ENCODE peak calls at places on chromosomes 7 and 10, in five cellular contexts. C is endothelial cell, A is glutamatergic neuron, X is NB4, V is brain microvascular endothelial cell. J is an unnamed sample.

GRCh38 chr7:31696270-31696669 is 9.3 kb downstream of the PPP1R17 start:
- DNase-seq in C (no peak), A (no peak), X (no peak), V (no peak), J (no peak)

GRCh38 chr10:44937201-44938005 is 22.2 kb upstream of the RASSF4 start:
- DNase-seq in C (no peak), A (no peak), X (peak), V (no peak), J (no peak)

GRCh38 chr7:88664630-88665233 is 94.8 kb upstream of the ZNF804B start:
- DNase-seq in C (no peak), A (no peak), X (no peak), V (peak), J (no peak)

GRCh38 chr7:2821161-2821841 is 22.8 kb downstream of the GNA12 start:
- DNase-seq in C (no peak), A (no peak), X (peak), V (no peak), J (no peak)

GRCh38 chr10:56805022-56805421 is 444.0 kb upstream of the ZWINT start:
- DNase-seq in C (no peak), A (no peak), X (no peak), V (no peak), J (no peak)

GRCh38 chr7:64078699-64078994 is 33.4 kb downstream of the ZNF727 start:
- DNase-seq in C (no peak), A (no peak), X (no peak), V (no peak), J (no peak)

GRCh38 chr10:19704544-19704943 is 111.7 kb upstream of the PLXDC2 start:
- DNase-seq in C (no peak), A (no peak), X (no peak), V (peak), J (no peak)

GRCh38 chr10:98295401-98295811 is 27.4 kb upstream of the LOXL4 start:
- DNase-seq in C (no peak), A (no peak), X (peak), V (no peak), J (no peak)

GRCh38 chr10:99172130-99172738 is 63.4 kb downstream of the HPSE2 start:
- DNase-seq in C (peak), A (peak), X (peak), V (peak), J (no peak)

GRCh38 chr7:51458693-51459092 is 142.1 kb upstream of the COBL start:
- DNase-seq in C (no peak), A (no peak), X (no peak), V (no peak), J (no peak)

GRCh38 chr10:102131286-102132170 is 1.3 kb upstream of the PPRC1 start:
- DNase-seq in C (no peak), A (no peak), X (no peak), V (peak), J (no peak)

GRCh38 chr10:80204801-80205477 is 398 bp downstream of the ANXA11 start:
- DNase-seq in C (peak), A (no peak), X (peak), V (no peak), J (no peak)

GRCh38 chr10:121077331-121077730 is 226.2 kb downstream of the WDR11 start:
- DNase-seq in C (no peak), A (no peak), X (peak), V (no peak), J (no peak)

GRCh38 chr7:4078580-4078979 is 603.5 kb upstream of the FOXK1 start:
- DNase-seq in C (no peak), A (no peak), X (no peak), V (no peak), J (no peak)

GRCh38 chr7:158811461-158811860 is 17.8 kb downstream of the ESYT2 start:
- DNase-seq in C (no peak), A (no peak), X (peak), V (peak), J (no peak)

GRCh38 chr10:32446701-32447406 is 914 bp downstream of the CCDC7 start:
- DNase-seq in C (no peak), A (no peak), X (peak), V (no peak), J (no peak)

GRCh38 chr7:133139350-133139749 is 57.5 kb upstream of the CHCHD3 start:
- DNase-seq in C (peak), A (peak), X (peak), V (peak), J (no peak)

GRCh38 chr7:35436452-35436851 is 182.6 kb upstream of the TBX20 start:
- DNase-seq in C (no peak), A (no peak), X (no peak), V (no peak), J (no peak)

GRCh38 chr7:35424869-35425495 is 171.1 kb upstream of the TBX20 start:
- DNase-seq in C (peak), A (peak), X (peak), V (peak), J (no peak)

DNA sequence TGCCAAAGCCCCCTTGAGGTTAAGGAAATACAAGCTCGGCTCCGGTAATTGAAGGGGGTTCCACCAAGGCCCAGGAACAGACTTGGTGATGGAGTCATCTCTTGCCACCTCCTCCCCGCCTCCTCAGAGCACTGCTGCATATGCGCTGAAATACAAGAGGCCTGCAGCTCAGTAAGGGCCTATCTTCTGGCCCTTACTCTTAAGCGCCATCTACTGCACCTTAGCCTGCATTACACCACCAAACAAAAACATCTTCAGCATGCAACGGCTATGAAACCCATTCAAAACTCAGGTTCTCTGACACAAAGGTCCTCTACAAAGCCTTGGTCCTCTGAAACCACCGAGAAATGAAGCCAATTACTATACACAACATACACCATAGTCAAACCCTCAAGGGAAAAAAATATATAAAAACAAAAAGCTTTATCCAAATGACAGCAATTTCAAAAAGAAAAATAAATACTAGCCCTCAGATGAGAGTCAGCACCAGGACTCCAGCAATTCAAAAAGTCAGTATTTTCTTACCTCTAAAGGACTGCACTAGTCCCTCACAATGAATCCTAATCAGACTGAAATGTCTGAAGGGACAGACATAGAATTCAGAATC is 176.8 kb upstream of the TBX20 start:
- DNase-seq in C (no peak), A (no peak), X (peak), V (no peak), J (no peak)
- TF ChIP-seq CTCF in C (peak), A (peak), X (peak), V (peak), J (peak)

GRCh38 chr7:95396136-95397032 is at the start of gene PON3:
- DNase-seq in C (peak), A (no peak), X (no peak), V (no peak), J (no peak)
- TF ChIP-seq CTCF in C (peak), A (no peak), X (no peak), V (peak), J (no peak)

GRCh38 chr10:59242991-59243390 is 66.5 kb downstream of the PHYHIPL start:
- DNase-seq in C (no peak), A (no peak), X (no peak), V (no peak), J (no peak)

GRCh38 chr10:59242057-59242456 is 65.6 kb downstream of the PHYHIPL start:
- DNase-seq in C (no peak), A (no peak), X (no peak), V (no peak), J (no peak)

GRCh38 chr10:59243611-59244195 is 67.3 kb downstream of the PHYHIPL start:
- DNase-seq in C (no peak), A (no peak), X (no peak), V (no peak), J (no peak)

GRCh38 chr10:59237775-59238174 is 61.3 kb downstream of the PHYHIPL start:
- DNase-seq in C (no peak), A (no peak), X (no peak), V (no peak), J (no peak)

GRCh38 chr10:59240581-59241183 is 64.2 kb downstream of the PHYHIPL start:
- DNase-seq in C (peak), A (no peak), X (peak), V (peak), J (no peak)
- TF ChIP-seq CTCF in C (peak), A (peak), X (peak), V (peak), J (peak)

DNA sequence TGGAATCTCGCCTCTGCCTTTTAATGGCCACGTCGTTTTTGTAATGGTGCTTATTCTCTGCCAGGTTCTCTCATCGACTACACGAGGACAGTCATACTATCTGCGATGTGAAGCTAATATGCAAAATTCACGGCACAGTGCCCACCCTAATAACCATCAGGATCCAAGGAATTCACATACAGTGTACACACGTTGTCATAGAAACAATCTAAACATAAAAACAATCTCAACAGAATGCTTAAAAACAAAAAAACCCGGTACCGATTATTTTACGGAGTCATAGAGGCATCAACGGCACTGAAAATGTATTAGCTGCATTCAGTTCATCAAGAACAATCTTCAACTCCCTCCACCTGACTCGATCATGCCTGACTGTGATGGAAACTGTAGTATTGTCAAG is 661 bp downstream of the MRPS33 start:
- DNase-seq in C (no peak), A (no peak), X (no peak), V (peak), J (no peak)
- TF ChIP-seq CTCF in C (no peak), A (no peak), X (no peak), V (no peak), J (no peak)

DNA sequence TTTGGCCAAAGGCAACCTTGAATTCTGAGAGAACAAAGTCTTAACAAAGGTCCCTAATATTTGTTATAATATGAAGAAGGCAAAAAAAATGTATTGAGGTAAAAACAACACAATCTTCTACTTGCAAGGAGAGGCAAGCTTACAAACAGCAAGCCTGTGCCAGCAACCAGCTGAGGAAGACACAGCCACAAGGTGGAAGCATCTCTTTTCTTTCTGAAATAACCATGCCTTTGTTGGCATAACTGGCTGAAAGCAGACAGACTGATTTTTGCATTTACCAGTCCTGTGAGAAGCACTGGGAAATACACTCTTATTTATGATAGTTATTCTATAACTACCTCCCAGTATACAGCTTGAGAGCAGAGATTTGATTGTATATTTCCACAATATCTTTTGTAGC is 292.0 kb downstream of the PHTF2 start:
- DNase-seq in C (no peak), A (no peak), X (no peak), V (no peak), J (no peak)
- TF ChIP-seq CTCF in C (no peak), A (no peak), X (no peak), V (peak), J (peak)

DNA sequence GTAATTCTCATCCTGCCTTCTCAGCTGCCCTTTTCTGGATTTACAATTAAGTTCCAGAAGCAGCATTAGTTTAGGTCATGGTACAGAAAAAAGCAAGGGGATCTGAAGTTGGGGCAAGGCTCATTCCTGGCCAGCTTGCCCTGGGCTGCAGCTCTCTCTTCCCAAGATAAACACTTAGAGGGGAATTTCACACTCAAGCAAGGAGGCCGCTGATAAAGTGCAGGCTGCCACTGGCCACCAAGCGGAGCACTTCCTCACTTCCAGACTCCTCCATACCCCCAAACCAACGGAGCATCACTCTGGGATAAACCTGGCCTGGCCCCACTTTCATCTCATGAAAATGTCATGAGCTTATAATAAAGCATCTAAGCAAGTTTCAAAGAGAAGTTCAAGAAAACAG is 445.5 kb upstream of the MKI67 start:
- DNase-seq in C (no peak), A (no peak), X (no peak), V (no peak), J (no peak)
- TF ChIP-seq CTCF in C (no peak), A (no peak), X (no peak), V (no peak), J (no peak)

DNA sequence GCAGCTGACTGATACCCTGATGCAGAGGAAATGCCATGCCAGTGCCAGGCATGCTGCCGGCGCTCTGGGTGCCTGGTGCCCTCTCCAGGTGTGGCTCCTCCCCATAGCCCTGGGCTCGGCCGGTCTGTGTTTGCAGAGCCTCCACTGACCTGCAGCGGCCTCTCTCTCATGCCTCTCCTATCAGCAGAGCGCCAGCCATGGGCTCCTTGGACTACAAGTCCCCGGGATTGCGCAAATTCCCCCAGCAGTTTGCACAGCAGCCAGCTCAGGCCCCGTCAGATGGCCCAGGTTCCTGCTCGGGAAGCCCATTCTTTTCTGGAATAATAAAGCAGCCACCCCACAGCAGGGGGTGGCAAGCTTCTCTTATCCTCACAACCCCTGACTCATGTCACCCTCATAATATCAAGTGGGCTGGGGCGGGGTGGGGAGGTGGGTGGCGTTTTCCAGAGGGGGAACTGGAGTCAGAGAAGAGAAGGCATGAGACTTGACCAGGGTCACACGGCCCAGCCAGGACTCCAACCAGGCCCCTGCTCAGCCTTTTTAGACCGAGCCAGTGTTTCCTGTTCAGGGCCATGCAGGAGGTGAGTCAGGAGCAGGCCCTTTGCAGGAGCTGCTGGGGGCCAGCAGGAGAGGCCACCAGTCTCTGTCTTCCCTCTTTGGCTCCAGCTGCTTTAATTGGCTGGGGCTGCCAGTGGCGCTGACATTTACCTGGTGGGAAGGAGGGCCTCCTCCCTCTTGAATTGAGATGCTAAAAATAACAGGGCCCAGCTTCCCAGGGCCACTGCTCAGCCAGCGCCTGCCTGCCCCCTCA is 58.6 kb downstream of the ZMIZ1 start:
- DNase-seq in C (no peak), A (no peak), X (peak), V (peak), J (no peak)
- TF ChIP-seq CTCF in C (no peak), A (no peak), X (no peak), V (peak), J (no peak)

GRCh38 chr7:155862516-155863257 is 50.4 kb upstream of the SHH start:
- DNase-seq in C (no peak), A (no peak), X (no peak), V (no peak), J (peak)
- TF ChIP-seq CTCF in C (no peak), A (no peak), X (peak), V (peak), J (peak)

GRCh38 chr10:37976880-37977203 is 395 bp upstream of the ZNF25 start:
- DNase-seq in C (no peak), A (no peak), X (no peak), V (no peak), J (no peak)
- TF ChIP-seq CTCF in C (no peak), A (peak), X (no peak), V (no peak), J (peak)

DNA sequence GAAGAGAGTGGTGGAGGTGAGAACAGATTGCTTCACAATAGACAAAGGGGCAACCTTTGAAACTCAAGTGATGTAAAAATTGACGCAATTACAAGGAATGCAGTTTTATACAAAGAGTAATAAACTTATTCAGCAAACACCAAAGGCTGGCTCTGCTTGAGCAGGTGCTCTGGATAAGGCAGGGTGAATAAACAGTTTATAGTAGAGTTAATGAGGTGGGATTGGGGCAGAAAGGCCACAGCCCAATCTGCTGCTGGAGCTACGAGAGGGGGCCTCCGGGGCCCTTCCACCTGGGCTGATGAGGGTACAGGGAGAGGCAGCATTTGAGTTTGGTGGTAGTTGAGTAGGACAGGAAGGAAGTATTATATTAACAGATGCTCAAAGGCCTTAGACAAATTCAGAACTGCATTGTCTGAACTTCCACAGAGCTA is 6.0 kb downstream of the MUC12 start:
- DNase-seq in C (no peak), A (no peak), X (no peak), V (no peak), J (no peak)
- TF ChIP-seq CTCF in C (no peak), A (no peak), X (no peak), V (no peak), J (no peak)